ENCODE peak calls at places on chromosome X, in four cellular contexts. Z is GM12878, E is upper lobe of left lung, J is right lobe of liver. H is an unnamed sample.

GRCh38 chrX:14673764-14674163 is 144.4 kb downstream of the GLRA2 start:
- ATAC-seq in E (no peak), J (no peak), Z (peak), H (no peak)

GRCh38 chrX:68428431-68428830 is 4.9 kb downstream of the OPHN1 start:
- ATAC-seq in Z (no peak), J (no peak), E (no peak), H (no peak)

GRCh38 chrX:103464071-103464773 is 55.1 kb downstream of the RAB40A start:
- ATAC-seq in J (peak), E (peak), Z (peak), H (peak)

GRCh38 chrX:3136161-3136961 is 95.1 kb downstream of the ARSF start:
- ATAC-seq in E (no peak), J (no peak), Z (no peak), H (no peak)

GRCh38 chrX:110182362-110182761 is 135.5 kb downstream of the AMMECR1 start:
- ATAC-seq in Z (peak), J (no peak), E (no peak), H (no peak)

GRCh38 chrX:148662014-148662413 is 161.6 kb downstream of the AFF2 start:
- ATAC-seq in J (no peak), Z (no peak), E (no peak), H (no peak)

GRCh38 chrX:124257924-124258706 is 74.3 kb upstream of the TEX13D start:
- ATAC-seq in Z (no peak), J (no peak), E (peak), H (peak)

GRCh38 chrX:149982310-149982709 is 44.0 kb upstream of the EOLA2 start:
- ATAC-seq in Z (no peak), E (no peak), J (no peak), H (no peak)

GRCh38 chrX:19792412-19792811 is 95.0 kb downstream of the SH3KBP1 start:
- ATAC-seq in E (no peak), J (no peak), Z (peak), H (no peak)

DNA sequence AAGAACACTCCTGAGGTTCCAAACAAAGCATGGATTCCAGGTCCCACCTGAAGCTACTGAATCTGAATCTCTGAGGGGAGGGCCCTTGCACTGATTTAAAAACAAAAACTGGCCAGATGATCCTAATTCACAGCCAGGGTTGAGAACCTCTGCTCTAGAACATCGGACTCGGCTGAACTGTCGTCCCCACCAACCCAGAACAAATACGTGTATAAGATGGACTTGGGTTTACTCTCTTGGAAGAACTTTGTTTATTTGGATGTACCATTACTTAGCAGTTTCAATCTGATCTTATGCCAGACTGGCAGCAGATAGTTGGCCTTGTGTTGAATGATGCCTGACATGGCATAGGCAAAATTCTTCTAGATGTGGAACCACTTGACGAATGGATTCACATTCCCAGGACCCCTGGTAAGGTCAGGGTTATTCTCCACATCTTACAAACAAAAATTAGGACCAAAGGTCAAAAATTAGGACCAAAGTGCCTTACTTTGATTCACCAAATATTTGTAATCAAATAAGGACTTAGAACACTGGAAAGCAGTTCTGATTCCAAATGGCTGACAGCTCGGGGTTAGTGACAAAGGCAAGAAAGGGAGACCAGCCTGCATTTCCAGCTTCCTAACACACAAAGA is 29.0 kb downstream of the CHST7 start:
- ATAC-seq in E (no peak), Z (no peak), J (peak), H (no peak)
- H3K27ac ChIP-seq in E (no peak), Z (no peak), J (peak), H (no peak)

GRCh38 chrX:16719334-16720084 is at the start of gene SYAP1:
- ATAC-seq in J (peak), E (peak), Z (peak), H (peak)
- TF ChIP-seq POLR2A in J (peak), E (peak), Z (peak), H (peak)

GRCh38 chrX:30577362-30577961 is at the start of gene TASL:
- ATAC-seq in J (no peak), E (peak), Z (peak), H (no peak)
- H3K27ac ChIP-seq in J (peak), E (peak), Z (peak), H (no peak)

GRCh38 chrX:119690921-119691716 is 1.8 kb downstream of the SEPTIN6 start:
- ATAC-seq in E (no peak), J (peak), Z (no peak), H (no peak)

GRCh38 chrX:119693996-119694451 is 1.1 kb upstream of the SEPTIN6 start:
- ATAC-seq in E (no peak), Z (no peak), J (no peak), H (no peak)

GRCh38 chrX:119693032-119693995 is at the start of gene SEPTIN6:
- ATAC-seq in E (peak), Z (peak), J (peak), H (peak)

GRCh38 chrX:119694601-119695534 is 1.9 kb upstream of the SEPTIN6 start:
- ATAC-seq in E (no peak), Z (no peak), J (no peak), H (no peak)

DNA sequence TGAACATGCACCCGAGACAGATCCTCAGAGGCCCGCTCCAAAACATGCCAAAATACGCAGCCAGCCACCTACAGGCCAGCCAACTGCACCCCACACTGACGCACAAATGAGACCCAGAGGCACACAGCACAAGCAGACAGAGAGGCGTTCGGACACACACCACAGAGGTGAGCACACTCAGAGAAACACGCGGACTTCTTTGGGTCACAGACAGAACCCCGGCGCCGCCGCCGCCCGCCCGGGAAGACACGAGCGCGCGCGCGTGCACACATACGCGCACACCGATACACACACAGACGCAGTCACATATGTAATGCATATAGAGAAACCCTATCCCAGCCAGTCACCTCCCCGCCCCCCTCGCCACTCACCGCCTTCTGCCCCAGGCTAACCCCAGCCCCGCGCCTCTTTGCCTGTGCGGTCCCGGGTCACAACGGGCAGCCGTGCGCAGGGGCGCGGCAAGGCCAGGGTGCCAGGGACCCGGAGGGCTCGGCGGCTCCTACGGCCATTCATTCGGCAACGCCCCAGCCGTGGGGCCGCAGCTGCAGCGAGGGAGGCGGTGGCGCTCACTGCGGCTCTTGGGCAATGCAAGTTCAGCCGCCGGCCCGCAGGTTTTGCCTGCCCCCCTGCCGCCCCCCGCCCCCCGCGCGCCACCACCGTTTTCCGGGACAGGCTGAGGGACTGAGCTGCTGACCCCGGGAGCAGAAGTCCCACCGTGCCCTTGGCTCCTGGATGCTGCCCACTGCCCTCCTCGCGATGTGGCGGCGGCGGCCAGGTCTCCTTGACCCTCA is 532 bp downstream of the SEPTIN6 start:
- ATAC-seq in Z (peak), J (peak), E (peak), H (peak)
- TF ChIP-seq POLR2A in Z (peak), J (peak), E (no peak), H (no peak)

GRCh38 chrX:23990455-23990854 is 36.5 kb downstream of the KLHL15 start:
- ATAC-seq in Z (no peak), J (no peak), E (no peak), H (no peak)
- H3K27ac ChIP-seq in Z (no peak), J (no peak), E (no peak), H (no peak)